ENCODE peak calls at places on chromosomes 2 and 18, in four cellular contexts. Q is Karpas-422; T is stimulated activated CD8-positive, alpha-beta memory T cell treated with anti-CD3 and anti-CD28 coated beads, Interleukin-12 subunit alpha, Interleukin-12 subunit beta, amount 100 ng/mL, for 4 hours; V is fibroblast of the conjunctiva. C is an unnamed sample.

GRCh38 chr18:35178260-35178659 is 62.6 kb upstream of the ZNF397 start:
- DNase-seq in Q (peak; percentile 55), V (no peak), T (no peak), C (no peak)

GRCh38 chr2:8954990-8955389 is 48.5 kb downstream of the MBOAT2 start:
- DNase-seq in Q (no peak), T (no peak), V (no peak), C (no peak)

GRCh38 chr2:1736045-1736444 is 8.3 kb downstream of the PXDN start:
- DNase-seq in Q (no peak), T (no peak), V (no peak), C (no peak)

GRCh38 chr2:202529389-202529788 is 105.4 kb upstream of the FAM117B start:
- DNase-seq in T (no peak), V (no peak), Q (no peak), C (no peak)

GRCh38 chr2:7925506-7925905 is 756.4 kb upstream of the ID2 start:
- DNase-seq in Q (no peak), V (no peak), T (no peak), C (no peak)

GRCh38 chr2:56132138-56132537 is 51.7 kb upstream of the CCDC85A start:
- DNase-seq in T (no peak), Q (peak; percentile 73), V (peak; percentile 37), C (peak; percentile 48)

GRCh38 chr2:156445311-156446218 is 9.4 kb downstream of the GPD2 start:
- DNase-seq in Q (no peak), V (peak; percentile 74), T (no peak), C (no peak)

GRCh38 chr2:167196461-167197252 is 308.4 kb downstream of the XIRP2 start:
- DNase-seq in Q (no peak), T (no peak), V (peak; percentile 50), C (no peak)

GRCh38 chr2:55111570-55112228 is 61.4 kb upstream of the RTN4 start:
- DNase-seq in V (peak; percentile 83), T (no peak), Q (no peak), C (no peak)

GRCh38 chr18:42028232-42028832 is 73.3 kb downstream of the PIK3C3 start:
- DNase-seq in T (no peak), Q (peak; percentile 78), V (peak; percentile 20), C (peak; percentile 5)

GRCh38 chr2:238561230-238561629 is 134.5 kb downstream of the ASB1 start:
- DNase-seq in T (no peak), Q (no peak), V (no peak), C (no peak)

GRCh38 chr2:51410351-51410750 is 378.4 kb upstream of the NRXN1 start:
- DNase-seq in V (no peak), Q (no peak), T (no peak), C (no peak)

GRCh38 chr2:119485336-119486110 is 38.8 kb downstream of the SCTR start:
- DNase-seq in V (no peak), T (no peak), Q (no peak), C (no peak)

GRCh38 chr2:189651284-189651683 is 10.0 kb upstream of the ASNSD1 start:
- DNase-seq in Q (no peak), V (no peak), T (no peak), C (no peak)

GRCh38 chr2:42089340-42089925 is 41.6 kb downstream of the PKDCC start:
- DNase-seq in Q (peak; percentile 89), T (no peak), V (peak; percentile 61), C (peak; percentile 71)

GRCh38 chr2:182367401-182367800 is 59.4 kb downstream of the PDE1A start:
- DNase-seq in T (no peak), Q (no peak), V (no peak), C (no peak)

GRCh38 chr2:212667751-212668316 is 129.2 kb upstream of the ERBB4 start:
- DNase-seq in Q (no peak), T (no peak), V (no peak), C (no peak)

GRCh38 chr2:16166327-16166981 is 226.1 kb downstream of the MYCN start:
- DNase-seq in V (no peak), Q (no peak), T (no peak), C (no peak)

GRCh38 chr2:28408764-28409599 is 16.3 kb downstream of the FOSL2 start:
- DNase-seq in Q (no peak), T (peak; percentile 65), V (no peak), C (no peak)

GRCh38 chr2:17643031-17643615 is 102.6 kb downstream of the VSNL1 start:
- DNase-seq in V (peak; percentile 95), Q (no peak), T (no peak), C (no peak)

GRCh38 chr2:51103205-51103604 is 71.3 kb upstream of the NRXN1 start:
- DNase-seq in V (no peak), T (no peak), Q (no peak), C (no peak)

GRCh38 chr2:203650860-203651613 is 55.4 kb upstream of the CD28 start:
- DNase-seq in T (no peak), Q (peak; percentile 77), V (peak; percentile 49), C (peak; percentile 84)

GRCh38 chr18:80182855-80183254 is 64.5 kb downstream of the PARD6G start:
- DNase-seq in V (no peak), Q (no peak), T (no peak), C (no peak)

GRCh38 chr2:186919272-186919671 is 70.3 kb upstream of the ZSWIM2 start:
- DNase-seq in Q (no peak), V (peak; percentile 75), T (no peak), C (no peak)

GRCh38 chr18:30150466-30151019 is 892.0 kb downstream of the DSC3 start:
- DNase-seq in Q (no peak), V (no peak), T (no peak), C (no peak)

GRCh38 chr18:9638886-9639285 is 24.5 kb upstream of the PPP4R1 start:
- DNase-seq in V (no peak), T (no peak), Q (no peak), C (no peak)

GRCh38 chr2:100242891-100243670 is 79.2 kb downstream of the LONRF2 start:
- DNase-seq in Q (peak; percentile 90), T (no peak), V (peak; percentile 35), C (peak; percentile 83)

GRCh38 chr2:120520929-120521912 is 175.3 kb downstream of the INHBB start:
- DNase-seq in Q (peak; percentile 85), T (no peak), V (no peak), C (peak; percentile 34)

GRCh38 chr2:190511104-190511503 is 23.4 kb downstream of the NEMP2 start:
- DNase-seq in T (no peak), V (peak; percentile 46), Q (peak; percentile 64), C (peak; percentile 7)

GRCh38 chr18:8747440-8747937 is 42.1 kb downstream of the MTCL1 start:
- DNase-seq in V (peak; percentile 62), Q (peak; percentile 35), T (no peak), C (no peak)

GRCh38 chr2:43251171-43251731 is 24.8 kb upstream of the ZFP36L2 start:
- DNase-seq in T (no peak), Q (no peak), V (peak; percentile 73), C (no peak)

GRCh38 chr18:22170421-22171262 is 1.3 kb downstream of the GATA6 start:
- DNase-seq in Q (no peak), T (no peak), V (no peak), C (no peak)

GRCh38 chr2:111168528-111168929 is 47.8 kb downstream of the BCL2L11 start:
- DNase-seq in V (peak; percentile 30), Q (peak; percentile 73), T (peak; percentile 38), C (peak; percentile 12)

GRCh38 chr2:37623971-37624897 is 47.2 kb downstream of the CDC42EP3 start:
- DNase-seq in T (no peak), V (no peak), Q (no peak), C (no peak)

GRCh38 chr2:147479363-147479762 is 365.5 kb upstream of the ACVR2A start:
- DNase-seq in T (no peak), Q (no peak), V (no peak), C (no peak)

GRCh38 chr2:187424156-187424555 is 23.9 kb downstream of the CALCRL start:
- DNase-seq in V (no peak), Q (no peak), T (no peak), C (no peak)

GRCh38 chr2:67571785-67572718 is 174.9 kb downstream of the ETAA1 start:
- DNase-seq in T (no peak), V (no peak), Q (no peak), C (no peak)